ENCODE peak calls at places on chromosomes 2 and 18, in seven cellular contexts. One of them, this sample, is unnamed. For H3K4me1, the result is how much of the 10 kb centered on the place peaks cover.

GRCh38 chr2:84782717-84783442 is 98.0 kb downstream of the TRABD2A start:
- DNase-seq in CD8-positive, alpha-beta T cell: no peak
- DNase-seq in K562: no peak
- DNase-seq in mammary epithelial cell: peak
- DNase-seq in prostate gland: no peak
- DNase-seq in left ventricle myocardium inferior: no peak
- DNase-seq in H1: no peak
- DNase-seq in this sample: no peak

GRCh38 chr2:213416832-213417231 is 132.6 kb downstream of the SPAG16 start:
- DNase-seq in K562: no peak
- DNase-seq in CD8-positive, alpha-beta T cell: no peak
- DNase-seq in prostate gland: no peak
- DNase-seq in mammary epithelial cell: no peak
- DNase-seq in left ventricle myocardium inferior: no peak
- DNase-seq in H1: no peak
- DNase-seq in this sample: no peak

GRCh38 chr2:238771193-238771592 is 76.7 kb upstream of the TWIST2 start:
- DNase-seq in K562: no peak
- DNase-seq in CD8-positive, alpha-beta T cell: no peak
- DNase-seq in mammary epithelial cell: no peak
- DNase-seq in prostate gland: no peak
- DNase-seq in left ventricle myocardium inferior: no peak
- DNase-seq in H1: no peak
- DNase-seq in this sample: no peak

GRCh38 chr2:196967126-196967525 is 40.6 kb upstream of the PGAP1 start:
- DNase-seq in H1: no peak
- DNase-seq in CD8-positive, alpha-beta T cell: no peak
- DNase-seq in mammary epithelial cell: peak
- DNase-seq in left ventricle myocardium inferior: no peak
- DNase-seq in prostate gland: no peak
- DNase-seq in K562: no peak
- DNase-seq in this sample: no peak

GRCh38 chr2:28643324-28643723 is 108.3 kb upstream of the PPP1CB start:
- DNase-seq in prostate gland: peak
- DNase-seq in mammary epithelial cell: peak
- DNase-seq in H1: no peak
- DNase-seq in left ventricle myocardium inferior: no peak
- DNase-seq in CD8-positive, alpha-beta T cell: no peak
- DNase-seq in K562: no peak
- DNase-seq in this sample: no peak

GRCh38 chr2:71513096-71513495 is 59.7 kb downstream of the DYSF start:
- DNase-seq in left ventricle myocardium inferior: no peak
- DNase-seq in mammary epithelial cell: no peak
- DNase-seq in CD8-positive, alpha-beta T cell: no peak
- DNase-seq in prostate gland: no peak
- DNase-seq in H1: no peak
- DNase-seq in K562: no peak
- DNase-seq in this sample: no peak

GRCh38 chr2:23411752-23412431 is 26.9 kb downstream of the KLHL29 start:
- DNase-seq in prostate gland: no peak
- DNase-seq in CD8-positive, alpha-beta T cell: no peak
- DNase-seq in K562: no peak
- DNase-seq in left ventricle myocardium inferior: no peak
- DNase-seq in mammary epithelial cell: peak
- DNase-seq in H1: no peak
- DNase-seq in this sample: no peak

GRCh38 chr2:238817382-238817781 is 30.5 kb upstream of the TWIST2 start:
- DNase-seq in CD8-positive, alpha-beta T cell: no peak
- DNase-seq in H1: no peak
- DNase-seq in K562: no peak
- DNase-seq in left ventricle myocardium inferior: no peak
- DNase-seq in mammary epithelial cell: no peak
- DNase-seq in prostate gland: no peak
- DNase-seq in this sample: no peak

GRCh38 chr2:286774-287392 is 1.0 kb downstream of the ALKAL2 start:
- DNase-seq in CD8-positive, alpha-beta T cell: no peak
- DNase-seq in left ventricle myocardium inferior: no peak
- DNase-seq in K562: no peak
- DNase-seq in prostate gland: no peak
- DNase-seq in mammary epithelial cell: no peak
- DNase-seq in H1: no peak
- DNase-seq in this sample: no peak

GRCh38 chr18:26863921-26864497 is 1.5 kb downstream of the AQP4 start:
- DNase-seq in mammary epithelial cell: no peak
- DNase-seq in CD8-positive, alpha-beta T cell: no peak
- DNase-seq in prostate gland: no peak
- DNase-seq in K562: no peak
- DNase-seq in H1: no peak
- DNase-seq in left ventricle myocardium inferior: no peak
- DNase-seq in this sample: no peak

GRCh38 chr2:5052905-5053304 is 639.3 kb upstream of the SOX11 start:
- DNase-seq in prostate gland: no peak
- DNase-seq in CD8-positive, alpha-beta T cell: no peak
- DNase-seq in left ventricle myocardium inferior: no peak
- DNase-seq in K562: no peak
- DNase-seq in H1: no peak
- DNase-seq in mammary epithelial cell: no peak
- DNase-seq in this sample: no peak

GRCh38 chr2:140376686-140377085 is 1596.5 kb upstream of the NXPH2 start:
- DNase-seq in left ventricle myocardium inferior: no peak
- DNase-seq in prostate gland: no peak
- DNase-seq in mammary epithelial cell: no peak
- DNase-seq in K562: no peak
- DNase-seq in CD8-positive, alpha-beta T cell: no peak
- DNase-seq in H1: no peak
- DNase-seq in this sample: no peak

GRCh38 chr18:11983592-11983991 is 2.3 kb downstream of the IMPA2 start:
- DNase-seq in CD8-positive, alpha-beta T cell: no peak
- DNase-seq in prostate gland: no peak
- DNase-seq in H1: no peak
- DNase-seq in mammary epithelial cell: no peak
- DNase-seq in K562: no peak
- DNase-seq in left ventricle myocardium inferior: no peak
- DNase-seq in this sample: no peak
- H3K4me3 ChIP-seq in CD8-positive, alpha-beta T cell: no peak
- H3K4me3 ChIP-seq in prostate gland: no peak
- H3K4me3 ChIP-seq in H1: peak
- H3K4me3 ChIP-seq in mammary epithelial cell: no peak
- H3K4me3 ChIP-seq in K562: no peak
- H3K4me3 ChIP-seq in left ventricle myocardium inferior: peak
- H3K4me3 ChIP-seq in this sample: peak

DNA sequence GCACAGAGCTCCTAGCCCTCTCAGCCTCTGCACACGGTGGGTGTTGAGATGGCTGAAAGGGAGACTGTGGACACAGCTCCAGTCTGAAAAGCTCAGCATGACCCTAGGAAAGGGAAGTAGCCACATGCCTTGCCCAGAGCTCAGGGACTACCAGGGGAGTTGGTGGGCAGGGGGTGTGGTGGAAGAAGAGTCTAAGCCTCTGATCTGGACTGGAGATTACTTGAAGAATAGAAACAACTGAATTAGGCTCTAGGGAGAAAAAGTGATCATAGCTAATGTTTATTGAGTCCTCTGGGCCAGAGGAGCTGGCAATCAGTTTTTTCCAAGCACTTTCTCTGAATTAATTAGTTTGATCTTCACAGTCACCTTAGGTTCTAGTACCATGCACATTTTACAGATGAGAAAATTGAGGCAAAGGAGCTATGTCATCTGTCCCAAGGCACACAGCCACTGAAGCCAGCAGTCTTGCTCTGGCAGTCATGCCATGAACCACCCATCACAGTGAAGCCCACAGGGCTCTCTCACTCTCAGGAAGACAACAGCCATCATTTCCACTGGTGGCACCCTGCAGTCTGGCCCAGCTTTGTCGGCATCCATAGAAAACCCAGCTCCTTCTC is 10.3 kb downstream of the SDC1 start:
- DNase-seq in left ventricle myocardium inferior: no peak
- DNase-seq in CD8-positive, alpha-beta T cell: no peak
- DNase-seq in H1: no peak
- DNase-seq in mammary epithelial cell: no peak
- DNase-seq in prostate gland: no peak
- DNase-seq in K562: no peak
- DNase-seq in this sample: no peak
- H3K4me1 ChIP-seq in left ventricle myocardium inferior: under half
- H3K4me1 ChIP-seq in CD8-positive, alpha-beta T cell: under half
- H3K4me1 ChIP-seq in H1: under half
- H3K4me1 ChIP-seq in mammary epithelial cell: half or more
- H3K4me1 ChIP-seq in prostate gland: under half
- H3K4me1 ChIP-seq in K562: under half
- H3K4me1 ChIP-seq in this sample: under half

GRCh38 chr2:3867451-3867850 is 164.1 kb downstream of the DCDC2C start:
- DNase-seq in H1: no peak
- DNase-seq in mammary epithelial cell: no peak
- DNase-seq in prostate gland: no peak
- DNase-seq in K562: no peak
- DNase-seq in CD8-positive, alpha-beta T cell: no peak
- DNase-seq in left ventricle myocardium inferior: no peak
- DNase-seq in this sample: no peak
- H3K4me3 ChIP-seq in H1: no peak
- H3K4me3 ChIP-seq in mammary epithelial cell: no peak
- H3K4me3 ChIP-seq in prostate gland: no peak
- H3K4me3 ChIP-seq in K562: no peak
- H3K4me3 ChIP-seq in CD8-positive, alpha-beta T cell: no peak
- H3K4me3 ChIP-seq in left ventricle myocardium inferior: no peak
- H3K4me3 ChIP-seq in this sample: no peak

DNA sequence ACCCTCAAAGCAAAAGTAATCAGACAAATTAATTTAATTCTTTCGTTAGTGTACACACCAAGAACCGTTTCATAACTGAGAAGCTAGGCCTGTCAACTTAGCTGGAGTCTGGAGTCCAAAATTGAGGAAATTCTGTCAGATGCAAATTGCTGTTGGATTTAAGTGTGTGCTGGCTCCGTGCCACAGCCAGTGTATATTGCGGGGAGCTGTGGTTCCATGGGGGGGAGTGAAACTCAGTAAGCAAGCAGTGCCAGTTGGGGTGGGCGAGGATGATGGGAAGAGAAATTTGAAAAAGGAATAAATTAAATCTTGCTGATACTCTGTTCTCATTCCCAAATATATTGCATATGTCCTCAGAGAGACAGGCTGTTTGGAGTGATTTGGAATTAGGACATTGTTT is 4.0 kb downstream of the ARPC2 start:
- DNase-seq in mammary epithelial cell: no peak
- DNase-seq in K562: no peak
- DNase-seq in CD8-positive, alpha-beta T cell: no peak
- DNase-seq in H1: no peak
- DNase-seq in left ventricle myocardium inferior: no peak
- DNase-seq in prostate gland: no peak
- DNase-seq in this sample: no peak
- H3K4me1 ChIP-seq in mammary epithelial cell: under half
- H3K4me1 ChIP-seq in K562: under half
- H3K4me1 ChIP-seq in CD8-positive, alpha-beta T cell: half or more
- H3K4me1 ChIP-seq in H1: under half
- H3K4me1 ChIP-seq in left ventricle myocardium inferior: half or more
- H3K4me1 ChIP-seq in prostate gland: under half
- H3K4me1 ChIP-seq in this sample: half or more

GRCh38 chr2:40489678-40489960 is 37.7 kb upstream of the SLC8A1 start:
- DNase-seq in mammary epithelial cell: no peak
- DNase-seq in prostate gland: no peak
- DNase-seq in K562: no peak
- DNase-seq in H1: no peak
- DNase-seq in left ventricle myocardium inferior: no peak
- DNase-seq in CD8-positive, alpha-beta T cell: no peak
- DNase-seq in this sample: no peak
- H3K4me3 ChIP-seq in mammary epithelial cell: peak
- H3K4me3 ChIP-seq in prostate gland: peak
- H3K4me3 ChIP-seq in K562: no peak
- H3K4me3 ChIP-seq in H1: no peak
- H3K4me3 ChIP-seq in left ventricle myocardium inferior: peak
- H3K4me3 ChIP-seq in CD8-positive, alpha-beta T cell: peak
- H3K4me3 ChIP-seq in this sample: peak

This sample was measured in lower lobe of right lung.